ENCODE peak calls at places on chromosomes 16 and 17, in ten cellular contexts. H, W, K, J, Y, V, F, Q, R and C are unnamed samples.

GRCh38 chr16:47358816-47359215 is 102.0 kb downstream of the ITFG1 start:
- DNase-seq in F (no peak), V (no peak), Q (no peak), W (no peak), H (no peak), R (no peak), J (no peak), K (no peak), Y (no peak), C (no peak)

GRCh38 chr17:1762906-1763829 is 1.3 kb downstream of the SERPINF1 start:
- DNase-seq in Q (peak; percentile 75), K (no peak), Y (no peak), F (peak; percentile 41), R (peak; percentile 43), W (no peak), V (peak; percentile 84), J (no peak), H (peak; percentile 26), C (no peak)

GRCh38 chr16:89779917-89780316 is 36.5 kb downstream of the FANCA start:
- DNase-seq in Q (peak; percentile 37), F (no peak), V (no peak), H (no peak), R (no peak), J (no peak), Y (no peak), W (no peak), K (no peak), C (no peak)

GRCh38 chr16:4411684-4412083 is 4.7 kb downstream of the CORO7 start:
- DNase-seq in W (no peak), F (no peak), V (peak; percentile 84), Q (peak; percentile 38), H (no peak), R (no peak), Y (peak; percentile 85), J (no peak), K (no peak), C (no peak)

GRCh38 chr17:60361889-60362288 is 30.0 kb downstream of the USP32 start:
- DNase-seq in F (no peak), K (no peak), V (no peak), R (no peak), H (no peak), Q (no peak), W (no peak), Y (no peak), J (no peak), C (no peak)

GRCh38 chr17:60421273-60422161 is 772 bp upstream of the CHCT1 start:
- DNase-seq in F (no peak), Q (peak; percentile 96), J (peak; percentile 75), V (peak; percentile 85), R (no peak), Y (peak; percentile 32), W (peak; percentile 22), H (peak; percentile 25), K (peak; percentile 81), C (no peak)

GRCh38 chr17:13736915-13737314 is 135.2 kb upstream of the HS3ST3A1 start:
- DNase-seq in W (no peak), Y (no peak), V (no peak), J (no peak), F (peak; percentile 86), H (no peak), K (no peak), R (peak; percentile 18), Q (no peak), C (no peak)

GRCh38 chr16:76277099-76278030 is at the start of gene CNTNAP4:
- DNase-seq in R (no peak), K (no peak), Y (peak; percentile 17), Q (peak; percentile 52), W (no peak), J (no peak), H (no peak), F (no peak), V (peak; percentile 52), C (no peak)

GRCh38 chr16:29192329-29193247 is 207.7 kb downstream of the LAT start:
- DNase-seq in Y (no peak), R (no peak), Q (peak; percentile 59), K (no peak), H (no peak), F (no peak), V (no peak), W (no peak), J (no peak), C (no peak)

GRCh38 chr17:17062356-17062755 is 20.1 kb downstream of the MPRIP start:
- DNase-seq in V (no peak), W (no peak), Q (no peak), F (no peak), R (no peak), K (no peak), Y (no peak), H (no peak), J (no peak), C (no peak)

GRCh38 chr17:78670850-78671291 is 93.7 kb upstream of the DNAH17 start:
- DNase-seq in Y (no peak), F (no peak), J (no peak), Q (no peak), K (no peak), V (no peak), R (no peak), H (no peak), W (no peak), C (no peak)

GRCh38 chr16:59545666-59546065 is 811.5 kb upstream of the GOT2 start:
- DNase-seq in Y (no peak), F (no peak), R (no peak), Q (no peak), H (no peak), W (no peak), J (no peak), K (no peak), V (no peak), C (no peak)

GRCh38 chr16:75289189-75289588 is 37.8 kb upstream of the BCAR1 start:
- DNase-seq in K (no peak), R (no peak), Y (no peak), W (no peak), Q (no peak), F (no peak), H (no peak), V (no peak), J (no peak), C (no peak)

GRCh38 chr17:81582341-81582740 is 30.2 kb upstream of the FAAP100 start:
- DNase-seq in F (no peak), R (no peak), K (no peak), V (no peak), H (peak; percentile 10), J (no peak), Y (no peak), Q (no peak), W (no peak), C (no peak)

GRCh38 chr16:86222965-86223551 is 287.3 kb upstream of the FOXF1 start:
- DNase-seq in W (no peak), K (no peak), F (peak; percentile 83), V (no peak), H (peak; percentile 84), R (peak; percentile 94), J (no peak), Q (no peak), Y (no peak), C (no peak)

GRCh38 chr17:1180958-1181768 is 1.4 kb upstream of the ABR start:
- DNase-seq in W (no peak), H (no peak), F (no peak), K (no peak), Y (no peak), J (no peak), V (no peak), Q (peak; percentile 86), R (no peak), C (no peak)

GRCh38 chr16:2910441-2910840 is 1.3 kb upstream of the FLYWCH1 start:
- DNase-seq in Q (no peak), K (no peak), Y (no peak), F (no peak), R (no peak), J (no peak), W (no peak), V (no peak), H (no peak), C (no peak)

GRCh38 chr17:74520790-74521480 is 10.3 kb downstream of the CD300LB start:
- DNase-seq in F (no peak), Q (no peak), H (no peak), J (no peak), R (no peak), K (no peak), V (no peak), Y (no peak), W (peak; percentile 16), C (no peak)

GRCh38 chr16:49578435-49579024 is 204.9 kb downstream of the C16orf78 start:
- DNase-seq in Y (no peak), W (no peak), V (no peak), F (no peak), K (no peak), J (no peak), R (no peak), Q (no peak), H (no peak), C (no peak)

GRCh38 chr17:19747829-19748806 is at the start of gene ALDH3A1:
- DNase-seq in V (no peak), J (no peak), Q (no peak), H (no peak), K (no peak), R (no peak), W (no peak), Y (no peak), F (no peak), C (no peak)

GRCh38 chr17:43732961-43733360 is 25.6 kb downstream of the SOST start:
- DNase-seq in W (no peak), J (no peak), H (no peak), Q (no peak), Y (no peak), R (peak; percentile 55), K (no peak), F (peak; percentile 83), V (no peak), C (no peak)

GRCh38 chr16:2365895-2366294 is 25.4 kb upstream of the ABCA3 start:
- DNase-seq in J (no peak), H (peak; percentile 59), V (no peak), F (peak; percentile 63), Y (no peak), K (no peak), Q (no peak), R (peak; percentile 18), W (no peak), C (no peak)

GRCh38 chr17:58668598-58668935 is 23.3 kb downstream of the TEX14 start:
- DNase-seq in K (no peak), V (no peak), Q (no peak), Y (no peak), W (no peak), R (no peak), H (no peak), J (no peak), F (no peak), C (no peak)

GRCh38 chr16:78340590-78340989 is 241.1 kb downstream of the WWOX start:
- DNase-seq in F (no peak), Q (no peak), V (no peak), Y (no peak), W (no peak), J (no peak), H (no peak), R (no peak), K (no peak), C (no peak)

GRCh38 chr16:82633964-82634600 is 7.3 kb downstream of the CDH13 start:
- DNase-seq in J (no peak), F (peak; percentile 42), K (no peak), R (no peak), W (peak; percentile 24), V (peak; percentile 84), H (no peak), Q (no peak), Y (no peak), C (no peak)

GRCh38 chr17:33595783-33596182 is 302.7 kb upstream of the ASIC2 start:
- DNase-seq in J (no peak), K (no peak), Y (no peak), R (no peak), Q (no peak), W (peak; percentile 21), H (no peak), V (no peak), F (no peak), C (no peak)

GRCh38 chr16:50254072-50254471 is 12.3 kb upstream of the ADCY7 start:
- DNase-seq in V (no peak), W (no peak), R (no peak), H (no peak), J (no peak), F (no peak), Q (peak; percentile 18), K (no peak), Y (no peak), C (no peak)

GRCh38 chr17:58079300-58080033 is 3.8 kb upstream of the DYNLL2 start:
- DNase-seq in J (no peak), K (no peak), Y (no peak), H (no peak), V (no peak), W (no peak), F (no peak), Q (no peak), R (no peak), C (no peak)